ENCODE peak calls at places on chromosomes 6 and 20, in nine cellular contexts. C, A, J, E, K, D, Z, B and U are unnamed samples.
A peak's percentile ranks its signal among the peaks of the same experiment; 100 is the strongest.

GRCh38 chr6:158631678-158632537 is 12.6 kb downstream of the DYNLT1 start:
- DNase-seq in K (peak; percentile 97), D (no peak), E (peak; percentile 71), C (peak; percentile 50), Z (no peak), B (no peak), J (no peak), A (no peak), U (peak; percentile 44)

GRCh38 chr6:13190391-13190790 is 137.9 kb downstream of the TBC1D7 start:
- DNase-seq in Z (no peak), C (no peak), E (no peak), J (no peak), K (no peak), A (no peak), D (no peak), B (no peak), U (no peak)

GRCh38 chr20:38222231-38222922 is 38.2 kb downstream of the KIAA1755 start:
- DNase-seq in J (no peak), C (peak; percentile 58), Z (peak; percentile 78), D (peak; percentile 77), B (peak; percentile 61), E (peak; percentile 64), K (peak; percentile 65), A (peak; percentile 81), U (peak; percentile 64)

GRCh38 chr6:152454003-152454402 is 183.2 kb downstream of the SYNE1 start:
- DNase-seq in D (no peak), K (no peak), C (no peak), J (no peak), Z (no peak), B (no peak), A (no peak), E (no peak), U (no peak)

GRCh38 chr6:20909621-20910020 is 375.4 kb downstream of the CDKAL1 start:
- DNase-seq in K (no peak), A (no peak), C (no peak), J (no peak), Z (no peak), E (no peak), B (no peak), D (no peak), U (peak; percentile 76)

GRCh38 chr6:112311950-112312547 is 35.1 kb upstream of the RFPL4B start:
- DNase-seq in J (no peak), C (no peak), A (no peak), B (no peak), Z (peak; percentile 54), K (peak; percentile 51), E (no peak), D (no peak), U (no peak)

GRCh38 chr20:57835462-57836455 is 125.9 kb upstream of the PMEPA1 start:
- DNase-seq in K (no peak), A (peak; percentile 28), E (no peak), J (no peak), B (no peak), D (no peak), C (no peak), Z (no peak), U (no peak)

GRCh38 chr6:56795852-56796532 is 153.3 kb upstream of the DST start:
- DNase-seq in D (peak; percentile 20), K (peak; percentile 26), B (no peak), J (no peak), E (no peak), Z (no peak), C (no peak), A (no peak), U (no peak)

GRCh38 chr6:144468709-144469108 is 183.6 kb downstream of the UTRN start:
- DNase-seq in K (no peak), J (no peak), D (no peak), B (no peak), E (no peak), C (no peak), A (no peak), Z (no peak), U (no peak)

GRCh38 chr20:53942973-53943372 is 127.4 kb downstream of the BCAS1 start:
- DNase-seq in Z (no peak), D (no peak), J (no peak), B (no peak), K (no peak), A (no peak), C (no peak), E (no peak), U (no peak)

GRCh38 chr20:2558581-2559301 is 22.4 kb downstream of the TMC2 start:
- DNase-seq in K (no peak), B (peak; percentile 20), A (peak; percentile 45), Z (no peak), C (no peak), E (no peak), J (no peak), D (no peak), U (no peak)

GRCh38 chr6:42819803-42820508 is 38.1 kb downstream of the BICRAL start:
- DNase-seq in Z (no peak), C (no peak), B (peak; percentile 35), E (no peak), J (no peak), A (no peak), D (peak; percentile 9), K (no peak), U (peak; percentile 21)

GRCh38 chr6:22251331-22251730 is 45.5 kb downstream of the PRL start:
- DNase-seq in Z (no peak), E (no peak), K (peak; percentile 18), A (no peak), D (no peak), C (no peak), J (peak; percentile 65), B (no peak), U (no peak)

GRCh38 chr6:54817236-54817635 is 29.3 kb upstream of the FAM83B start:
- DNase-seq in D (no peak), Z (no peak), B (no peak), K (no peak), A (no peak), C (no peak), E (no peak), J (peak; percentile 43), U (no peak)

GRCh38 chr6:31795616-31796298 is at the start of gene VARS1:
- DNase-seq in Z (peak; percentile 93), J (no peak), A (peak; percentile 95), C (peak; percentile 93), B (peak; percentile 93), K (peak; percentile 87), D (peak; percentile 93), E (peak; percentile 91), U (peak; percentile 92)
- H3K4me1 ChIP-seq in Z (peaks cover 7% of the 10 kb centered on the region), J (peaks cover 4% of the 10 kb centered on the region), A (no peaks in the 10 kb centered on the region), C (peaks cover 6% of the 10 kb centered on the region), B (peaks cover 5% of the 10 kb centered on the region), K (peaks cover 15% of the 10 kb centered on the region), D (no peaks in the 10 kb centered on the region), E (no peaks in the 10 kb centered on the region), U (peaks cover 22% of the 10 kb centered on the region)

GRCh38 chr6:159955945-159956361 is 12.9 kb upstream of the IGF2R start:
- DNase-seq in D (no peak), B (no peak), J (no peak), Z (no peak), C (no peak), E (no peak), A (no peak), K (no peak), U (no peak)
- TF ChIP-seq CTCF in D (no peak), B (no peak), J (no peak), Z (no peak), C (no peak), E (no peak), A (no peak), K (no peak), U (no peak)

GRCh38 chr6:108760158-108761050 is 87.8 kb upstream of the ARMC2 start:
- DNase-seq in B (no peak), D (peak; percentile 52), E (no peak), Z (peak; percentile 10), A (no peak), J (no peak), C (no peak), K (no peak), U (no peak)

GRCh38 chr6:108765495-108765894 is 82.7 kb upstream of the ARMC2 start:
- DNase-seq in K (no peak), E (no peak), A (no peak), Z (no peak), C (no peak), D (no peak), B (no peak), J (no peak), U (no peak)

GRCh38 chr6:108763931-108764579 is 84.2 kb upstream of the ARMC2 start:
- DNase-seq in K (no peak), D (no peak), B (no peak), J (no peak), C (no peak), Z (no peak), E (no peak), A (no peak), U (no peak)

GRCh38 chr6:108764580-108764950 is 83.7 kb upstream of the ARMC2 start:
- DNase-seq in B (no peak), Z (no peak), C (no peak), A (no peak), E (no peak), J (no peak), K (peak; percentile 52), D (no peak), U (peak; percentile 62)

DNA sequence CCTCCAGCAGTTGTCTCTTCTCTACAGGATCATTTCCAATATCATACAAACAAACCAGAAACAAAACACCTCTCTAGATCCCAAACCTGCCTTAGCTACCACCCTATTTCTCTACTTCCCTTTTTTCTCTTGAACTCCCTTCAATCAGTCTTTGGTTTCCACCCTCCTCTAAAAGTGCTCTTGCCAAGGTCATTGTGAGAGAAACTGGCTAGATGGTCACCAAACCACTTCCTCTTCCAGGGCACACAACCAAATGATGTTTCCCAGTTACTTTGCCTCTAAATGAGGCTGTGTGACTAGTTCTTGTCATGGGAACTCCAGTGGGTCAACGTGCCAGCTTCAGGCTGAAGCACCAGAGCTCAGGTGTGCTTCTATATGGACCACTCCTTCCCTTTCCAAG is 85.8 kb upstream of the ARMC2 start:
- DNase-seq in K (no peak), E (no peak), A (no peak), J (no peak), C (no peak), Z (no peak), B (no peak), D (no peak), U (no peak)
- H3K4me1 ChIP-seq in K (no peaks in the 10 kb centered on the region), E (no peaks in the 10 kb centered on the region), A (peaks cover 6% of the 10 kb centered on the region), J (no peaks in the 10 kb centered on the region), C (no peaks in the 10 kb centered on the region), Z (peaks cover 5% of the 10 kb centered on the region), B (no peaks in the 10 kb centered on the region), D (no peaks in the 10 kb centered on the region), U (peaks cover 90% of the 10 kb centered on the region)

DNA sequence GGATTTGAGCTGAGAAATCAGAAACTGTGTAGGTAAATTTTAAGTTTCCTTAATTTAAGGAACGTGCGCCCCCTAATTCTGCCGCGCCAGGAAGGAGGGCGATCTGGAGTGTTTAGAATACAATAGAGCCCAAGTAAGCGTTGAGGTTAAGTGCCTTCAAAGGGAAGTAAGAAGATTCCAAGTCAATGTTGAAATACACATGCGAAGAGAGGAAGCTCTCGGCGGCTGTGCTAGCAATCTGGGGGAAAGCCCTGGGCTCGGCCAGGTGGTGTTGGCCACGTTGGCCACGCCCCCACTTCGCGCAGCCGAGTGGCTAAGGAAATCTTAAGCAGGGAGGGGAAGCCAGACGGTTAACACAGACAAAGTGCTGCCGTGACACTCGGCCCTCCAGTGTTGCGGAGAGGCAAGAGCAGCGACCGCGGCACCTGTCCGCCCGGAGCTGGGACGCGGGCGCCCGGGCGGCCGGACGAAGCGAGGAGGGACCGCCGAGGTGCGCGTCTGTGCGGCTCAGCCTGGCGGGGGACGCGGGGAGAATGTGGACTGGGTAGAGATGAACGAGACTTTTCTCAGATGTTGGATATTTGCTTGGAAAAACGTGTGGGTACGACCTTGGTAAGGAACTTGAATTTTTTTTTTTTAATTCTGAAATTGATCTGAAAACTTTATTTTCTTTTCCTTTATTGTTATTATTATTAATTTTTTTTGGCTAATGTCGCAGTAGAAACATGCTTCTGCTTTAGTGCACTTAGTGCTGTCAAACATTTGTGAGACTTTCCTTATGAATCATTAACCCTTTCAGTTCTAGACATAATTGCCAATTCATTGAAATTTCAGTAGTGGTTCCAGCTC is at the start of gene PRDM1:
- DNase-seq in J (peak; percentile 81), A (peak; percentile 86), K (peak; percentile 38), Z (peak; percentile 82), D (peak; percentile 70), C (peak; percentile 66), E (peak; percentile 66), B (peak; percentile 90), U (peak; percentile 86)
- TF ChIP-seq CTCF in J (peak; percentile 61), A (peak; percentile 56), K (no peak), Z (no peak), D (peak; percentile 21), C (no peak), E (no peak), B (no peak), U (peak; percentile 39)